ENCODE peak calls at places on chromosomes 13 and 19, in nine cellular contexts. D, M, G, Q, E, A, R, P and J are unnamed samples.

GRCh38 chr19:31335716-31336115 is 13.5 kb downstream of the TSHZ3 start:
- DNase-seq in A (no peak), E (no peak), D (no peak), Q (no peak), P (no peak), M (no peak), R (no peak), G (no peak), J (no peak)

GRCh38 chr13:22061371-22061805 is 390.5 kb downstream of the FGF9 start:
- DNase-seq in E (no peak), G (no peak), Q (no peak), P (no peak), A (no peak), R (no peak), M (no peak), D (peak; percentile 76), J (peak; percentile 39)

GRCh38 chr19:53467503-53468262 is at the start of gene ZNF813:
- DNase-seq in Q (peak; percentile 76), A (peak; percentile 97), M (peak; percentile 97), P (peak; percentile 96), D (peak; percentile 98), R (peak; percentile 84), E (peak; percentile 95), G (peak; percentile 97), J (peak; percentile 93)

GRCh38 chr13:56755181-56755580 is 385.5 kb upstream of the PRR20A start:
- DNase-seq in M (no peak), P (peak; percentile 21), R (no peak), E (no peak), G (peak; percentile 41), A (no peak), Q (no peak), D (no peak), J (no peak)

GRCh38 chr13:37074703-37075102 is 15.2 kb upstream of the SUPT20H start:
- DNase-seq in M (no peak), P (peak; percentile 9), E (no peak), Q (peak; percentile 49), G (peak; percentile 24), R (peak; percentile 67), D (no peak), A (no peak), J (no peak)

GRCh38 chr19:47110521-47111080 is 3.0 kb downstream of the ZC3H4 start:
- DNase-seq in M (no peak), P (no peak), Q (no peak), E (no peak), A (no peak), D (peak; percentile 64), G (peak; percentile 38), R (no peak), J (no peak)

GRCh38 chr13:25192489-25192888 is 20.4 kb upstream of the AMER2 start:
- DNase-seq in R (no peak), M (no peak), E (no peak), G (no peak), A (no peak), D (no peak), Q (no peak), P (no peak), J (no peak)

GRCh38 chr19:583968-584239 is 5.8 kb upstream of the HCN2 start:
- DNase-seq in P (no peak), E (no peak), Q (no peak), G (no peak), M (no peak), A (no peak), D (no peak), R (no peak), J (no peak)

GRCh38 chr19:46880440-46880839 is 19.6 kb downstream of the ARHGAP35 start:
- DNase-seq in G (no peak), D (no peak), E (no peak), A (no peak), P (no peak), Q (peak; percentile 13), M (no peak), R (no peak), J (no peak)

GRCh38 chr19:18416778-18417249 is 2.4 kb upstream of the SSBP4 start:
- DNase-seq in G (peak; percentile 92), Q (peak; percentile 78), D (peak; percentile 82), M (peak; percentile 93), P (peak; percentile 89), E (peak; percentile 81), A (peak; percentile 87), R (peak; percentile 94), J (peak; percentile 85)

GRCh38 chr13:114203536-114203935 is 24.5 kb downstream of the CFAP97D2 start:
- DNase-seq in G (no peak), Q (no peak), M (no peak), R (no peak), P (no peak), E (no peak), D (peak; percentile 61), A (no peak), J (no peak)

GRCh38 chr19:18881491-18881890 is 14.5 kb downstream of the CERS1 start:
- DNase-seq in P (no peak), D (no peak), Q (no peak), R (no peak), M (no peak), E (no peak), A (no peak), G (no peak), J (no peak)

GRCh38 chr19:55688422-55689218 is 13.6 kb downstream of the EPN1 start:
- DNase-seq in P (no peak), Q (no peak), M (peak; percentile 29), G (no peak), E (no peak), A (no peak), D (no peak), R (no peak), J (no peak)

GRCh38 chr19:17658666-17659065 is 29.5 kb downstream of the UNC13A start:
- DNase-seq in Q (no peak), D (no peak), M (no peak), G (no peak), P (no peak), E (no peak), R (peak; percentile 22), A (peak; percentile 25), J (no peak)

GRCh38 chr19:873084-874019 is 13.9 kb downstream of the CFD start:
- DNase-seq in R (peak; percentile 52), D (peak; percentile 86), E (peak; percentile 70), M (no peak), G (peak; percentile 62), P (peak; percentile 36), Q (peak; percentile 31), A (no peak), J (peak; percentile 76)

GRCh38 chr19:55369651-55370304 is 485 bp downstream of the IL11 start:
- DNase-seq in R (peak; percentile 72), M (no peak), E (no peak), P (peak; percentile 48), A (no peak), G (peak; percentile 87), D (peak; percentile 66), Q (peak; percentile 76), J (peak; percentile 84)

DNA sequence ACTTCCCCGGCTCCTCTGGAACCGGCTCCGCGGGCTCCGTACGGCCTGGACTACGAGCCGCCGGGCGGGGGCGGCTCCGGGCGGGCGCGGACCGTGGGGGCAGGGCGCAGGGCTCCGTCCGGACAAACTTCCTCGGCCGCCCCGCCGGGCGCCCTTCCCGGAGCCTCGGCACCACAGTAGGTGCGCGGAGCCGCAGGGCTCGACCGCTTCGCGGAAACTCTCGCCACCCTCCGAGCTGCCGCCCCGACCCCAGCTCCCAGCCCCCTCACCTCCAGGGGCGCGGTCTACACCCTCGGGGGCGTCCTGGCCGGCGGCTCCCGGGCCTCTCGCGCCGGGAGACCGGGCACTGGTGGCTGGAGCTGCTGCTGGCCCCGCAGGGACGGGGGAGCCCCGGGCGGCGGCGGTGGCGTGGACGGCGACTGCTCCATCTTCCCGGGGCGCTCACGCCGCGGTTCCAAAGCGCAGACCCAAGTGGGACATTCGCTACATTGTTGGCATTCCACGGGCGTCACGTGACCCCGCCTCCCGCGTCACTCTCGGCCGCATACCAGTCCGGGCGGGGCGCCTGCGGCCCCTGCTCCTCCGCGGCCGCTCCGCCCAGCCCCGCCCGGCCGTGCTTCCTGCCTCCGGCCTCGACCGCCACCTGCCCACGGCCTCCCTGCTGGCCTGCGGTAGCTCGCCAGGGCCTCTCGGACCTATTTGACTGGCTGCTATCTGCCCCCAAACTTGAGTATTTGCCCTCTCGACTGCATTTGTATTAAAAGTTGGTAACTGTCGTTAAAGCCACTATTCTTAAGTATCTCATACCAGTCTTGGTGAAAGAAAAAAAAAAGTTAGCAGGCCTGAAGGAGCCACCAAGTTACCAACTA is at the start of gene LATS2:
- DNase-seq in P (peak; percentile 98), E (peak; percentile 96), R (peak; percentile 97), G (peak; percentile 98), D (peak; percentile 71), Q (peak; percentile 94), M (peak; percentile 96), A (peak; percentile 97), J (peak; percentile 94)
- TF ChIP-seq CTCF in P (peak; percentile 29), E (peak; percentile 13), R (peak; percentile 20), G (no peak), D (no peak), Q (peak; percentile 20), M (peak; percentile 23), A (peak; percentile 68), J (peak; percentile 18)

GRCh38 chr19:28130066-28130511 is 1082.9 kb downstream of the UQCRFS1 start:
- DNase-seq in R (no peak), A (no peak), P (peak; percentile 75), E (no peak), M (no peak), D (no peak), Q (no peak), G (peak; percentile 7), J (no peak)

GRCh38 chr19:28128341-28128740 is 1084.6 kb downstream of the UQCRFS1 start:
- DNase-seq in M (no peak), Q (no peak), P (no peak), D (no peak), E (no peak), G (peak; percentile 11), A (no peak), R (no peak), J (no peak)

GRCh38 chr19:28126499-28126898 is 1086.5 kb downstream of the UQCRFS1 start:
- DNase-seq in P (no peak), R (no peak), D (no peak), G (no peak), M (no peak), E (no peak), Q (no peak), A (no peak), J (no peak)
- TF ChIP-seq CTCF in P (no peak), R (no peak), D (no peak), G (no peak), M (no peak), E (no peak), Q (no peak), A (no peak), J (no peak)

GRCh38 chr13:110554227-110554836 is 7.2 kb downstream of the RAB20 start:
- DNase-seq in E (peak; percentile 36), D (no peak), M (no peak), P (no peak), R (no peak), Q (no peak), G (no peak), A (no peak), J (no peak)
- TF ChIP-seq CTCF in E (no peak), D (no peak), M (no peak), P (no peak), R (no peak), Q (no peak), G (no peak), A (no peak), J (no peak)

DNA sequence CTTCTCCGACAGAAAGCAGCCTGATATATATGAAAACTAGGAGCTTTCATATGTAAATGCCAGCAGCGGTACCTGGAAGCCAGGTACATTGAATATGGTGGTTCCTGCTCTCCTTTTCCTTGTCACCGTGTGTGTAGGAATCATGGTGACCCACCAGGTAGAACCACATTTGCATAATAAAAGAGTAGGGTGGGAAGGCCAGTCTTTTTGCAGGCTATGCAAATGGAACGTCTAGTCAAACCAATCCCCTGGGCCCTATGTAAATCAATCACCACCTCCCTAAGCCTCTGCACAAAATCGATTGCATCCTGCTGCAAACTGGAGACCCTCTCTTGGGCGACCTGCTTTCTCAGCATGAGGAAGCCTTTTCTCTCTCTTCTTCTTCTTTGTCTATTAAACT is 22.2 kb upstream of the ZNF181 start:
- DNase-seq in A (no peak), E (no peak), D (no peak), Q (no peak), R (no peak), G (no peak), M (no peak), P (no peak), J (no peak)
- TF ChIP-seq CTCF in A (no peak), E (no peak), D (no peak), Q (no peak), R (no peak), G (no peak), M (no peak), P (no peak), J (no peak)